ENCODE peak calls at places on chromosomes 11 and 22, in seven cellular contexts. M is HCT116, H is breast epithelium, T is RWPE2, F is mammary epithelial cell, J is stomach, G is pancreas. U is an unnamed sample. For H3K4me1, the result is how much of the 10 kb centered on the place peaks cover.

GRCh38 chr11:12827929-12828812 is 153.9 kb downstream of the TEAD1 start:
- DNase-seq in J (peak), T (no peak), M (no peak), H (no peak), G (no peak), F (peak), U (no peak)

GRCh38 chr22:24429411-24430365 is 2.3 kb downstream of the ADORA2A start:
- DNase-seq in G (peak), M (no peak), T (no peak), H (no peak), F (peak), J (peak), U (peak)

GRCh38 chr11:88552377-88553029 is 215.0 kb upstream of the CTSC start:
- DNase-seq in G (peak), M (peak), F (peak), J (peak), H (no peak), T (no peak), U (peak)

GRCh38 chr22:32573991-32574390 is 99.4 kb downstream of the FBXO7 start:
- DNase-seq in J (no peak), H (no peak), T (no peak), M (no peak), G (no peak), F (no peak), U (no peak)

GRCh38 chr11:74169736-74170458 is 905 bp downstream of the C2CD3 start:
- DNase-seq in F (no peak), H (no peak), M (no peak), J (no peak), T (no peak), G (no peak), U (no peak)

GRCh38 chr11:28674432-28675076 is 566.4 kb downstream of the METTL15 start:
- DNase-seq in M (peak), T (no peak), G (no peak), H (no peak), F (no peak), J (no peak), U (no peak)

GRCh38 chr11:66881436-66881835 is 24.6 kb downstream of the LRFN4 start:
- DNase-seq in H (no peak), M (no peak), G (no peak), J (no peak), T (peak), F (no peak), U (no peak)

GRCh38 chr11:31872074-31872440 is 60.9 kb upstream of the PAX6 start:
- DNase-seq in M (no peak), H (no peak), F (peak), G (no peak), T (no peak), J (no peak), U (no peak)

GRCh38 chr11:132228756-132229325 is 858.4 kb downstream of the NTM start:
- DNase-seq in F (peak), T (no peak), G (no peak), H (no peak), J (no peak), M (no peak), U (no peak)

GRCh38 chr11:78380615-78381029 is 37.0 kb downstream of the GAB2 start:
- DNase-seq in T (no peak), J (no peak), M (no peak), F (no peak), G (no peak), H (no peak), U (no peak)

GRCh38 chr11:116871248-116871647 is 33.8 kb upstream of the APOA1 start:
- DNase-seq in F (peak), G (no peak), H (no peak), M (no peak), J (no peak), T (no peak), U (peak)

GRCh38 chr11:68327586-68328370 is 15.4 kb downstream of the LRP5 start:
- DNase-seq in F (no peak), M (no peak), J (no peak), H (no peak), G (no peak), T (no peak), U (no peak)

GRCh38 chr11:15153231-15153630 is 38.5 kb downstream of the INSC start:
- DNase-seq in J (no peak), G (no peak), M (no peak), H (no peak), T (no peak), F (no peak), U (no peak)

GRCh38 chr11:130523166-130523565 is 74.7 kb downstream of the ADAMTS15 start:
- DNase-seq in M (no peak), T (no peak), H (no peak), J (no peak), G (no peak), F (no peak), U (no peak)

GRCh38 chr11:72589802-72590761 is 84.1 kb downstream of the PDE2A start:
- DNase-seq in J (peak), G (peak), T (no peak), F (no peak), M (no peak), H (no peak), U (peak)

GRCh38 chr22:32205974-32206773 is 1.3 kb upstream of the RFPL2 start:
- DNase-seq in G (no peak), T (no peak), M (no peak), F (no peak), H (no peak), J (no peak), U (no peak)

GRCh38 chr11:73072935-73073481 is 69.1 kb downstream of the FCHSD2 start:
- DNase-seq in M (no peak), H (no peak), G (no peak), F (peak), J (no peak), T (no peak), U (no peak)

GRCh38 chr11:27095050-27095449 is 54.4 kb downstream of the BBOX1 start:
- DNase-seq in J (no peak), H (no peak), M (no peak), T (no peak), F (no peak), G (no peak), U (no peak)

GRCh38 chr22:49289822-49290221 is 537.9 kb downstream of the BRD1 start:
- DNase-seq in F (no peak), J (no peak), M (no peak), G (no peak), T (no peak), H (no peak), U (no peak)

GRCh38 chr22:45469573-45470383 is 32.9 kb upstream of the FBLN1 start:
- DNase-seq in J (no peak), M (no peak), G (peak), T (no peak), F (peak), H (peak), U (no peak)

GRCh38 chr11:77026236-77026635 is 8.0 kb upstream of the B3GNT6 start:
- DNase-seq in G (no peak), H (no peak), F (no peak), J (no peak), M (no peak), T (no peak), U (no peak)

GRCh38 chr11:441418-442274 is at the start of gene ANO9:
- DNase-seq in T (peak), F (peak), M (no peak), J (peak), H (peak), G (peak), U (no peak)

GRCh38 chr11:86632499-86633269 is 39.7 kb downstream of the ME3 start:
- DNase-seq in M (peak), H (no peak), F (peak), G (no peak), T (peak), J (no peak), U (no peak)

GRCh38 chr22:30327864-30328345 is 1.2 kb upstream of the TBC1D10A start:
- DNase-seq in T (no peak), H (no peak), M (peak), J (no peak), F (peak), G (no peak), U (no peak)
- TF ChIP-seq CTCF in T (peak), H (no peak), M (peak), J (no peak), F (peak), G (no peak), U (no peak)

DNA sequence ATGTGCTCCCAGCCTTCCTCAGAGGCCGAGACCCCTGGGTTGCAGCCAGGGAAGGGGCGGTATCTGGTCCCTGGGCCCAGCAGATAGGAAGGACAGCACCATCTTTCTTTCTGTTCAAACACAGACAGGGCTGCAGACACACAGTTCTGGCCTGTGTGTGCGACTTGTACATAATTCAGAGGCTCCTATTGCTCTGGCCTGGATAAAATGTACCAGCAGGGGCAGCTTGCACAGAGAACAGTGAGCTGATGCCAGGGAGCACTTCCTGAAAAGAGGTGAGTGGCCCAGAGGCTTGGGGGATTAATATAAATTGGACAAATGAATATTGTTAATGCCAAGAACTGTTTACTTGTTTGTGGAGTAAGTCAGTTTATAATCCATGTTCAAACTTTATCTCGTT is 16.5 kb downstream of the GDPD5 start:
- DNase-seq in G (no peak), T (no peak), F (no peak), M (no peak), J (no peak), H (no peak), U (no peak)
- H3K27ac ChIP-seq in G (no peak), T (no peak), F (no peak), M (no peak), J (no peak), H (peak), U (no peak)

DNA sequence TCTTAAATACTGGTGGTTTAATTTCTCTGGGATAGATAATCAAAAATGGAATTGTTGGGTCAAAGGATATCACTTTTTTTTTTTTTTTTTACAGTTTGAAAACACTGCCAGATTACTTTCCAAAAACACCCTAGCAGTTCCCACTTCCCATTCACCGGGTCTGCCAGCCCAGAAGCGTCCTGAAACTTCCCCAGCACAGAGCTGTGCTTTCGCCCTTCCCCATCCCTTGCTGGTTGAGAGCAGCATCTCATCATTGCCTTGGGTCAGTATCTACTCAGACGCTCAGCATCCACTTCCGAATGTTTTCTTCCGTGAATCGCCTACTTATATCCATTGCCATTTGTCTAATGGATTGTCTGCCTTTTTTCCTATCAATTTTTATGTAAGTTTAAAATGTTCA is 5.5 kb downstream of the CERK start:
- DNase-seq in F (no peak), T (no peak), G (no peak), M (no peak), J (no peak), H (no peak), U (no peak)
- H3K4me1 ChIP-seq in F (under half), T (under half), G (half or more), M (under half), J (half or more), H (under half), U (half or more)

GRCh38 chr22:39375646-39376045 is 23.9 kb upstream of the TAB1 start:
- DNase-seq in F (no peak), H (no peak), M (no peak), T (no peak), G (no peak), J (no peak), U (no peak)

GRCh38 chr22:39374801-39375200 is 24.8 kb upstream of the TAB1 start:
- DNase-seq in F (no peak), G (no peak), J (no peak), H (no peak), M (no peak), T (no peak), U (no peak)

GRCh38 chr22:39368402-39368801 is 18.6 kb downstream of the SYNGR1 start:
- DNase-seq in T (no peak), H (no peak), F (no peak), M (no peak), J (no peak), G (no peak), U (no peak)

GRCh38 chr22:39369186-39369585 is 19.4 kb downstream of the SYNGR1 start:
- DNase-seq in M (no peak), T (no peak), J (no peak), F (no peak), H (no peak), G (no peak), U (no peak)

DNA sequence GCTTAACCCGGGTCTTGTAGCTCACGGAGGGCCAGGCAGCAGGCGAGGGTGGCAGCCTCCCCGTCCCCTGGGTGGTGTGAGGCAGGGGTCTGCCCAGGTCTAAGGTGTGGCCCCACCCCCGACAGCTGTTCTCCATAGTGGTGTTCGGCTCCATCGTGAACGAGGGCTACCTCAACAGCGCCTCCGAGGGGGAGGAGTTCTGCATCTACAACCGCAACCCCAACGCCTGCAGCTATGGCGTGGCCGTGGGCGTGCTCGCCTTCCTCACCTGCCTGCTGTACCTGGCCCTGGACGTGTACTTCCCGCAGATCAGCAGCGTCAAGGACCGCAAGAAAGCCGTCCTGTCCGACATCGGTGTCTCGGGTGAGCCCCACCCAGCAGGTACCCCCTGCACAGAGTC is 24.4 kb downstream of the SYNGR1 start:
- DNase-seq in M (no peak), T (no peak), J (no peak), G (no peak), F (no peak), H (no peak), U (no peak)
- TF ChIP-seq CTCF in M (no peak), T (no peak), J (no peak), G (no peak), F (no peak), H (no peak), U (no peak)

GRCh38 chr11:62340269-62340901 is 3.1 kb downstream of the ASRGL1 start:
- DNase-seq in F (peak), H (peak), J (peak), G (no peak), M (peak), T (no peak), U (peak)

GRCh38 chr11:62333768-62334167 is 3.5 kb upstream of the ASRGL1 start:
- DNase-seq in G (no peak), T (no peak), F (no peak), J (no peak), H (no peak), M (no peak), U (no peak)

GRCh38 chr11:62337682-62338181 is 484 bp downstream of the ASRGL1 start:
- DNase-seq in H (no peak), J (peak), F (peak), T (no peak), M (no peak), G (peak), U (peak)

GRCh38 chr11:62336949-62337681 is at the start of gene ASRGL1:
- DNase-seq in G (peak), J (peak), H (peak), M (peak), F (peak), T (peak), U (peak)

DNA sequence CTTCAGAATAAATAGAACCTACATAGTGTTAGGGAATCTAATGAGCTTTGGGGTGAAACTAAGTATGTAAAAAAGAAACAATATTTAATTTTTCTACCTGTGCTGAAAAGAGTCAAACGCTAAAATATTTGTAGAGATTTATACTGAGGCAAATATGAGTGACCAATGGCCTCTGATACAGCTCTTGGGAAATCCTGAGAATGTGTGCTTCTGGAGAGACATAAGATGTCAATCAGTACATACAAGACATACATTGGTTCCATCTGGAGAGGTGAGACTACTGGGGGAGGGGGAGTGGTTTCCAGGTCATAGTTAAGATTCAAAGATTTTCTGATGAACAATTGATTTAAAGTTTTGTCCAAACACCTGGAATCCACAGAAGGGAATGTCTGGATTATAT is 970 bp downstream of the ASRGL1 start:
- DNase-seq in T (no peak), M (no peak), G (no peak), H (no peak), J (no peak), F (no peak), U (no peak)
- H3K27ac ChIP-seq in T (no peak), M (peak), G (no peak), H (peak), J (peak), F (no peak), U (peak)

DNA sequence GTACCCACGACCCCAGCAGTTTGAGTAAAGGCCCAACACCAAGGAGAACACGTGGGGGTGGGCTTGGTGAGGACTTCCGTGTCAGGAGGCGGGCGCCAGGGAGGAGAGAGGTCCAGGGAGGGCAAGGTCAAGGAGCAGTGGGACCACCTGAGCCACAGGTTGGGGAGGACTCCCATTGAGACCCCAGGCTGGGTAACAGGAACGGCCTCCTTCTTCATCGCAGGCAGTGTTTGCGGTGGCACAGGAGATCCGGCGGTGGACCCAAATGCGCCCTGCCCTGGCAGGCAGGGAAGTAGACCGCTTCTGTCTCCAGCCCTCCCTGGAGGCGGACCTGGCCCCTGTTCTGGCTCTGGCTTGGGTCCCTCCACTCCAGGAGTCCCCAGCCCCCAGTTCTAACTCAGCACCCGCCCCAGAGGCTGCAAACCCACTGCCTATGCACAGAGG is 5.9 kb upstream of the TBX1 start:
- DNase-seq in T (no peak), G (no peak), H (no peak), F (no peak), M (no peak), J (no peak), U (no peak)
- H3K4me1 ChIP-seq in T (under half), G (under half), H (under half), F (under half), M (under half), J (under half), U (under half)

GRCh38 chr22:22743128-22743760 is 98.8 kb downstream of the GGTLC2 start:
- DNase-seq in H (no peak), M (no peak), T (no peak), G (no peak), F (no peak), J (no peak), U (no peak)

GRCh38 chr22:22746061-22746962 is 101.9 kb downstream of the GGTLC2 start:
- DNase-seq in T (no peak), F (no peak), G (no peak), M (no peak), J (no peak), H (no peak), U (no peak)

GRCh38 chr22:22744412-22745224 is 100.2 kb downstream of the GGTLC2 start:
- DNase-seq in T (no peak), G (no peak), H (no peak), J (no peak), M (no peak), F (no peak), U (no peak)

GRCh38 chr22:22746963-22747933 is 102.8 kb downstream of the GGTLC2 start:
- DNase-seq in G (no peak), H (no peak), F (no peak), T (no peak), M (no peak), J (no peak), U (no peak)

GRCh38 chr22:22745225-22746060 is 101.0 kb downstream of the GGTLC2 start:
- DNase-seq in F (no peak), H (no peak), G (no peak), T (no peak), J (peak), M (no peak), U (no peak)
- TF ChIP-seq CTCF in F (peak), H (no peak), G (peak), T (peak), J (no peak), M (peak), U (no peak)

GRCh38 chr11:37688461-37688860 is 1090.4 kb upstream of the RAG2 start:
- DNase-seq in H (no peak), M (no peak), G (no peak), T (no peak), J (no peak), F (no peak), U (no peak)
- H3K27ac ChIP-seq in H (no peak), M (no peak), G (no peak), T (no peak), J (no peak), F (no peak), U (no peak)

GRCh38 chr22:43293259-43293658 is 49.9 kb downstream of the SCUBE1 start:
- DNase-seq in H (peak), J (peak), G (no peak), F (no peak), M (no peak), T (no peak), U (no peak)

GRCh38 chr22:43293661-43294392 is 49.3 kb downstream of the SCUBE1 start:
- DNase-seq in H (peak), G (no peak), J (peak), F (no peak), M (no peak), T (no peak), U (peak)

GRCh38 chr22:43296279-43296902 is 46.8 kb downstream of the SCUBE1 start:
- DNase-seq in T (no peak), M (no peak), F (no peak), H (no peak), J (no peak), G (no peak), U (no peak)

GRCh38 chr22:43295660-43296059 is 47.5 kb downstream of the SCUBE1 start:
- DNase-seq in F (no peak), T (no peak), J (no peak), H (no peak), G (no peak), M (no peak), U (no peak)

GRCh38 chr22:43295173-43295572 is 48.0 kb downstream of the SCUBE1 start:
- DNase-seq in T (no peak), H (no peak), F (no peak), J (no peak), M (no peak), G (no peak), U (no peak)
- H3K4me1 ChIP-seq in T (under half), H (under half), F (under half), J (half or more), M (under half), G (under half), U (under half)